ENCODE peak calls at places on chromosomes 13 and 19, in five cellular contexts. One of them, this sample, is unnamed.

GRCh38 chr19:19550972-19551861 is 13.2 kb downstream of the CILP2 start:
- DNase-seq in neuronal stem cell: no peak
- DNase-seq in H1: no peak
- DNase-seq in H9: peak
- DNase-seq in IMR-90: no peak
- DNase-seq in this sample: peak

GRCh38 chr19:29795461-29795860 is 16.3 kb upstream of the CCNE1 start:
- DNase-seq in neuronal stem cell: no peak
- DNase-seq in H1: no peak
- DNase-seq in H9: no peak
- DNase-seq in IMR-90: no peak
- DNase-seq in this sample: no peak

GRCh38 chr13:49587311-49587847 is 2.0 kb upstream of the RCBTB1 start:
- DNase-seq in neuronal stem cell: no peak
- DNase-seq in H1: no peak
- DNase-seq in H9: no peak
- DNase-seq in IMR-90: peak
- DNase-seq in this sample: no peak

GRCh38 chr13:78139765-78140164 is 221.1 kb upstream of the EDNRB start:
- DNase-seq in neuronal stem cell: no peak
- DNase-seq in H1: no peak
- DNase-seq in H9: no peak
- DNase-seq in IMR-90: no peak
- DNase-seq in this sample: peak

GRCh38 chr19:3375221-3376088 is 9.1 kb downstream of the NFIC start:
- DNase-seq in neuronal stem cell: no peak
- DNase-seq in H1: no peak
- DNase-seq in H9: no peak
- DNase-seq in IMR-90: peak
- DNase-seq in this sample: no peak

GRCh38 chr13:52022355-52022754 is 2.1 kb upstream of the UTP14C start:
- DNase-seq in neuronal stem cell: no peak
- DNase-seq in H1: no peak
- DNase-seq in H9: no peak
- DNase-seq in IMR-90: no peak
- DNase-seq in this sample: no peak

GRCh38 chr13:33435207-33435606 is 149.7 kb upstream of the STARD13 start:
- DNase-seq in neuronal stem cell: no peak
- DNase-seq in H1: no peak
- DNase-seq in H9: no peak
- DNase-seq in IMR-90: no peak
- DNase-seq in this sample: no peak

GRCh38 chr13:24220086-24220703 is 59.7 kb downstream of the SPATA13 start:
- DNase-seq in neuronal stem cell: peak
- DNase-seq in H1: no peak
- DNase-seq in H9: peak
- DNase-seq in IMR-90: peak
- DNase-seq in this sample: peak

GRCh38 chr13:109547942-109548860 is 238.2 kb downstream of the IRS2 start:
- DNase-seq in neuronal stem cell: no peak
- DNase-seq in H1: no peak
- DNase-seq in H9: no peak
- DNase-seq in IMR-90: no peak
- DNase-seq in this sample: no peak

GRCh38 chr19:36128392-36128736 is 11.5 kb upstream of the CAPNS1 start:
- DNase-seq in neuronal stem cell: no peak
- DNase-seq in H1: no peak
- DNase-seq in H9: peak
- DNase-seq in IMR-90: no peak
- DNase-seq in this sample: no peak

GRCh38 chr13:107650081-107650701 is 565.1 kb downstream of the LIG4 start:
- DNase-seq in neuronal stem cell: peak
- DNase-seq in H1: peak
- DNase-seq in H9: peak
- DNase-seq in IMR-90: peak
- DNase-seq in this sample: peak

GRCh38 chr19:30691767-30692516 is 319.8 kb downstream of the ZNF536 start:
- DNase-seq in neuronal stem cell: no peak
- DNase-seq in H1: no peak
- DNase-seq in H9: no peak
- DNase-seq in IMR-90: no peak
- DNase-seq in this sample: no peak

GRCh38 chr13:65461590-65461989 is 1768.5 kb downstream of the PCDH9 start:
- DNase-seq in neuronal stem cell: no peak
- DNase-seq in H1: peak
- DNase-seq in H9: no peak
- DNase-seq in IMR-90: peak
- DNase-seq in this sample: peak

GRCh38 chr13:99425485-99426341 is 75.6 kb upstream of the TM9SF2 start:
- DNase-seq in neuronal stem cell: no peak
- DNase-seq in H1: no peak
- DNase-seq in H9: peak
- DNase-seq in IMR-90: no peak
- DNase-seq in this sample: no peak

GRCh38 chr13:109396266-109396665 is 390.1 kb downstream of the IRS2 start:
- DNase-seq in neuronal stem cell: no peak
- DNase-seq in H1: no peak
- DNase-seq in H9: no peak
- DNase-seq in IMR-90: no peak
- DNase-seq in this sample: no peak

GRCh38 chr13:99269627-99270252 is 11.6 kb upstream of the GPR18 start:
- DNase-seq in neuronal stem cell: no peak
- DNase-seq in H1: no peak
- DNase-seq in H9: no peak
- DNase-seq in IMR-90: peak
- DNase-seq in this sample: peak

DNA sequence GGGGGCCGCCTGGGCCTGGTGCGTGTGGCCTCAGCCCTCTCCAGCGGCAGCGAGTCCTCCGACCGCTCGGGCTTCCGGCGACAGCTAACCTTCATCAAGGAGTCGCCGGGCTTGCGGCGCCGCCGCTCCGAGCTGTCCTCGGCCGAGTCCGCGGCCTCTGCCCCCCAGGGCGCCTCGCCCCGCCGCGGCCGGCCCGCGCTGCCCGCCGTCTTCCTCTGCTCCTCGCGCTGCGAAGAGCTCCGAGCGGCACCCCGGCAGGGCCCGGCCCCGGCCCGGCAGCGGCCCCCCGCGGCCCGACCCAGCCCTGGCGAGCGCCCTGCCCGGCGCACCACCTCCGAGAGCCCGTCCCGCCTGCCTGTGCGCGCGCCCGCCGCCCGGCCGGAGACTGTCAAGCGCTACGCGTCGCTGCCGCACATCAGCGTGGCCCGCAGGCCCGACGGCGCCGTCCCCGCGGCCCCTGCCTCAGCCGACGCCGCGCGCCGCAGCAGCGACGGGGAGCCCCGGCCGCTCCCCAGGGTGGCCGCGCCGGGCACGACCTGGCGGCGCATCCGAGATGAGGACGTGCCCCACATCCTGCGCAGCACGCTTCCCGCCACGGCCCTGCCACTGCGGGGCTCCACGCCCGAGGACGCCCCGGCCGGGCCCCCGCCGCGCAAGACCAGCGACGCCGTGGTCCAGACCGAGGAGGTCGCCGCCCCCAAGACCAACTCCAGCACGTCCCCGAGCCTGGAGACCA is 9.6 kb downstream of the C19orf25 start:
- DNase-seq in neuronal stem cell: no peak
- DNase-seq in H1: no peak
- DNase-seq in H9: no peak
- DNase-seq in IMR-90: no peak
- DNase-seq in this sample: no peak
- H4K8ac ChIP-seq in neuronal stem cell: no peak
- H4K8ac ChIP-seq in H1: peak
- H4K8ac ChIP-seq in H9: no peak
- H4K8ac ChIP-seq in IMR-90: no peak
- H4K8ac ChIP-seq in this sample: no peak

DNA sequence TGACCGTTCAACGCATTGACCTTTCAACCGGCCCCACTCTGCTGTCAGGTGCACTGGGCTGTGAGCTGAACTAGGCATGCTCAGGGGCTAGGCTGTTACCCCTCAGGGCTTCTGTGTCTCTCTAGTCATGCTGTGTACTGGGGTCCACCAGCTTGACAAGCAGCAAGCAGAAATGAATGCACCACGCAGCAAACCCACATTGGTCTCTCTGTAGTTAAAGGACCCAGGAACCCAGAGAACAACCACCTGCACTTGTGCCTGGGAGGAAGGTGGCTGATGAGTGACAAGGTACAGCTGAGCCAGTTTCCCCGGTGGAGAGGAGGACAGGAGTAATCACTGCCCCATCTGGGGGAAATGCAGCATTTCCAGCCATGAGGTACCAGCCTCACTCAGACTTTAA is 159.9 kb downstream of the USP12 start:
- DNase-seq in neuronal stem cell: no peak
- DNase-seq in H1: peak
- DNase-seq in H9: peak
- DNase-seq in IMR-90: no peak
- DNase-seq in this sample: no peak
- H4K8ac ChIP-seq in neuronal stem cell: no peak
- H4K8ac ChIP-seq in H1: no peak
- H4K8ac ChIP-seq in H9: no peak
- H4K8ac ChIP-seq in IMR-90: no peak
- H4K8ac ChIP-seq in this sample: no peak

DNA sequence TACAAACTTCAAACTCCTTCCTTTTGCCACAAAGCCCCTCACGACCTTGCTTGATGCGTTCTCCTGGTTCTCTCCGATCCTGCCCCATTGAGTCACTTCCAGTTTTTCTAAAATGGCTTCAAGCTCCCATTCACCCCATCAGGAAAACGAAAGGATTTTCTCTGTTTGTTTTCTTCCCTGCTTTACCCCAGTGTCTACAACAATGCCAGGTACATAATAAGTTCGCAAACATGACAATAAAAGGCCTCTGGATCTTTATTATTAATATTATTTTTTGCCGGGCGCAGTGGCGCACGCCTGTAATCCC is 824 bp upstream of the SERTAD3 start:
- DNase-seq in neuronal stem cell: no peak
- DNase-seq in H1: no peak
- DNase-seq in H9: no peak
- DNase-seq in IMR-90: no peak
- DNase-seq in this sample: no peak
- H4K8ac ChIP-seq in neuronal stem cell: no peak
- H4K8ac ChIP-seq in H1: peak
- H4K8ac ChIP-seq in H9: no peak
- H4K8ac ChIP-seq in IMR-90: peak
- H4K8ac ChIP-seq in this sample: no peak

GRCh38 chr19:45676851-45677263 is 8.8 kb downstream of the GIPR start:
- DNase-seq in neuronal stem cell: no peak
- DNase-seq in H1: peak
- DNase-seq in H9: no peak
- DNase-seq in IMR-90: no peak
- DNase-seq in this sample: peak

GRCh38 chr19:45668342-45668871 is 386 bp downstream of the GIPR start:
- DNase-seq in neuronal stem cell: no peak
- DNase-seq in H1: no peak
- DNase-seq in H9: no peak
- DNase-seq in IMR-90: no peak
- DNase-seq in this sample: no peak

GRCh38 chr19:45667620-45668341 is at the start of gene GIPR:
- DNase-seq in neuronal stem cell: no peak
- DNase-seq in H1: peak
- DNase-seq in H9: peak
- DNase-seq in IMR-90: peak
- DNase-seq in this sample: peak

DNA sequence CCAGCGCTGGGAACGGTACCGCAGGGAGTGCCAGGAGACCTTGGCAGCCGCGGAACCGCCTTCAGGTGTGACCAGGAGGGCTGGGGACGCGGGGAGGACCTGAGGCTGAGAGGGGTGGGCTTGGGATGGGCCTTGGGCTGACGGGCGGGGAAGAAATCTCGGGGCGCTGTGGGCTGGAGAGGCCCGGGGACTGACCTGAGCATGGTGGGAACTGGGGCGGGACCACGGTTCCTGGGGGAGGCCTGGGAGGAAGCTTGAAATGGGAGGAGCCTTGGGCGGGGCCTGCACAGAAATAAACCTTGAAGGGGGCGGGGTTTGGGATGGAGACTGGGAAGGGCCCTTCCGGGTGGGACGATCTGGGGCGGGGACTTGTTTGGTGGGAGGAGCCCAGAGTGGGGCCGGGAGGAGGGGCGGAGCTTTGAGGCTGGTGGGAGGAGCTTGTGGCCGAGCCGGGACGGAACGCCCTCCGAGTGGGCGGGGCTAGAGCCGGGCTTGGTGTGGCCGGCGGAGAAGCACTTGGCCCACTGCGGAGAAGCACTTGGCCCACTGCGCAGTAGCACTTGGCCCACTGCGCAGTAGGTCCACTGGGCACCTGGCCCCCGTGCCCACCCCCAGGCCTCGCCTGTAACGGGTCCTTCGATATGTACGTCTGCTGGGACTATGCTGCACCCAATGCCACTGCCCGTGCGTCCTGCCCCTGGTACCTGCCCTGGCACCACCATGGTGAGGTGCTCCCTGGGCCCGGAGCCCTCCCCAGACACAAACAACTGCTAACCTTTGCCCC is 2.8 kb downstream of the GIPR start:
- DNase-seq in neuronal stem cell: peak
- DNase-seq in H1: peak
- DNase-seq in H9: peak
- DNase-seq in IMR-90: peak
- DNase-seq in this sample: peak
- H4K8ac ChIP-seq in neuronal stem cell: peak
- H4K8ac ChIP-seq in H1: peak
- H4K8ac ChIP-seq in H9: no peak
- H4K8ac ChIP-seq in IMR-90: no peak
- H4K8ac ChIP-seq in this sample: peak

GRCh38 chr19:58203814-58204475 is 21.1 kb downstream of the ZNF274 start:
- DNase-seq in neuronal stem cell: no peak
- DNase-seq in H1: no peak
- DNase-seq in H9: no peak
- DNase-seq in IMR-90: no peak
- DNase-seq in this sample: peak
- H4K8ac ChIP-seq in neuronal stem cell: no peak
- H4K8ac ChIP-seq in H1: no peak
- H4K8ac ChIP-seq in H9: no peak
- H4K8ac ChIP-seq in IMR-90: no peak
- H4K8ac ChIP-seq in this sample: no peak

This sample was measured in mesendoderm.